ENCODE peak calls at places on chromosomes 6 and 20, in eight cellular contexts. One of them, this sample, is unnamed.

GRCh38 chr6:35425284-35425683 is 26.9 kb upstream of the FANCE start:
- DNase-seq in CD8-positive, alpha-beta T cell: no peak
- DNase-seq in hepatocyte: no peak
- DNase-seq in cardiac muscle cell: no peak
- DNase-seq in mesendoderm: no peak
- DNase-seq in stomach: no peak
- DNase-seq in keratinocyte: no peak
- DNase-seq in MG63: peak; percentile 66
- DNase-seq in this sample: peak; percentile 91

GRCh38 chr20:16158976-16159286 is 414.3 kb downstream of the KIF16B start:
- DNase-seq in hepatocyte: no peak
- DNase-seq in keratinocyte: no peak
- DNase-seq in CD8-positive, alpha-beta T cell: no peak
- DNase-seq in MG63: no peak
- DNase-seq in stomach: no peak
- DNase-seq in cardiac muscle cell: no peak
- DNase-seq in mesendoderm: no peak
- DNase-seq in this sample: no peak

GRCh38 chr20:62614961-62615680 is 27.2 kb upstream of the SLCO4A1 start:
- DNase-seq in MG63: no peak
- DNase-seq in mesendoderm: no peak
- DNase-seq in keratinocyte: no peak
- DNase-seq in hepatocyte: no peak
- DNase-seq in cardiac muscle cell: no peak
- DNase-seq in stomach: no peak
- DNase-seq in CD8-positive, alpha-beta T cell: no peak
- DNase-seq in this sample: no peak

GRCh38 chr6:109340811-109341210 is 41.5 kb downstream of the CD164 start:
- DNase-seq in hepatocyte: no peak
- DNase-seq in MG63: no peak
- DNase-seq in cardiac muscle cell: no peak
- DNase-seq in keratinocyte: no peak
- DNase-seq in CD8-positive, alpha-beta T cell: no peak
- DNase-seq in mesendoderm: no peak
- DNase-seq in stomach: no peak
- DNase-seq in this sample: no peak

GRCh38 chr20:11935754-11936551 is 18.3 kb downstream of the BTBD3 start:
- DNase-seq in mesendoderm: peak; percentile 15
- DNase-seq in MG63: no peak
- DNase-seq in cardiac muscle cell: no peak
- DNase-seq in keratinocyte: no peak
- DNase-seq in stomach: no peak
- DNase-seq in hepatocyte: no peak
- DNase-seq in CD8-positive, alpha-beta T cell: no peak
- DNase-seq in this sample: no peak

GRCh38 chr20:62740286-62741141 is 31.9 kb downstream of the NTSR1 start:
- DNase-seq in keratinocyte: peak; percentile 86
- DNase-seq in stomach: peak; percentile 39
- DNase-seq in CD8-positive, alpha-beta T cell: peak; percentile 84
- DNase-seq in MG63: peak; percentile 92
- DNase-seq in mesendoderm: no peak
- DNase-seq in hepatocyte: peak; percentile 51
- DNase-seq in cardiac muscle cell: no peak
- DNase-seq in this sample: peak; percentile 89

GRCh38 chr6:53673138-53673801 is 7.7 kb upstream of the KLHL31 start:
- DNase-seq in MG63: peak; percentile 49
- DNase-seq in mesendoderm: peak; percentile 71
- DNase-seq in CD8-positive, alpha-beta T cell: no peak
- DNase-seq in stomach: no peak
- DNase-seq in cardiac muscle cell: no peak
- DNase-seq in hepatocyte: peak; percentile 24
- DNase-seq in keratinocyte: peak; percentile 26
- DNase-seq in this sample: peak; percentile 86

GRCh38 chr6:1606533-1607235 is 3.0 kb upstream of the FOXC1 start:
- DNase-seq in cardiac muscle cell: no peak
- DNase-seq in CD8-positive, alpha-beta T cell: no peak
- DNase-seq in keratinocyte: no peak
- DNase-seq in stomach: no peak
- DNase-seq in mesendoderm: peak; percentile 85
- DNase-seq in hepatocyte: no peak
- DNase-seq in MG63: no peak
- DNase-seq in this sample: no peak

GRCh38 chr6:84408028-84408427 is 180.6 kb upstream of the CEP162 start:
- DNase-seq in stomach: no peak
- DNase-seq in CD8-positive, alpha-beta T cell: no peak
- DNase-seq in MG63: no peak
- DNase-seq in mesendoderm: no peak
- DNase-seq in keratinocyte: no peak
- DNase-seq in hepatocyte: no peak
- DNase-seq in cardiac muscle cell: no peak
- DNase-seq in this sample: no peak

GRCh38 chr6:159979136-159979874 is 10.4 kb downstream of the IGF2R start:
- DNase-seq in mesendoderm: peak; percentile 83
- DNase-seq in cardiac muscle cell: peak; percentile 42
- DNase-seq in stomach: peak; percentile 37
- DNase-seq in MG63: peak; percentile 54
- DNase-seq in CD8-positive, alpha-beta T cell: peak; percentile 61
- DNase-seq in hepatocyte: no peak
- DNase-seq in keratinocyte: no peak
- DNase-seq in this sample: peak; percentile 48

GRCh38 chr20:19095762-19096161 is 116.7 kb upstream of the SLC24A3 start:
- DNase-seq in cardiac muscle cell: peak; percentile 3
- DNase-seq in keratinocyte: no peak
- DNase-seq in CD8-positive, alpha-beta T cell: no peak
- DNase-seq in hepatocyte: no peak
- DNase-seq in MG63: no peak
- DNase-seq in mesendoderm: peak; percentile 77
- DNase-seq in stomach: no peak
- DNase-seq in this sample: no peak

GRCh38 chr6:44699082-44699481 is 311.6 kb downstream of the CDC5L start:
- DNase-seq in mesendoderm: no peak
- DNase-seq in cardiac muscle cell: no peak
- DNase-seq in keratinocyte: no peak
- DNase-seq in CD8-positive, alpha-beta T cell: no peak
- DNase-seq in stomach: no peak
- DNase-seq in MG63: no peak
- DNase-seq in hepatocyte: no peak
- DNase-seq in this sample: no peak

GRCh38 chr20:44439318-44439717 is 36.4 kb upstream of the TTPAL start:
- DNase-seq in MG63: no peak
- DNase-seq in keratinocyte: no peak
- DNase-seq in hepatocyte: no peak
- DNase-seq in CD8-positive, alpha-beta T cell: no peak
- DNase-seq in stomach: no peak
- DNase-seq in mesendoderm: no peak
- DNase-seq in cardiac muscle cell: no peak
- DNase-seq in this sample: no peak

GRCh38 chr20:59771506-59772372 is 161.7 kb downstream of the SYCP2 start:
- DNase-seq in MG63: no peak
- DNase-seq in hepatocyte: no peak
- DNase-seq in cardiac muscle cell: no peak
- DNase-seq in CD8-positive, alpha-beta T cell: no peak
- DNase-seq in stomach: no peak
- DNase-seq in keratinocyte: no peak
- DNase-seq in mesendoderm: no peak
- DNase-seq in this sample: no peak

GRCh38 chr6:150033197-150033771 is 8.0 kb upstream of the RAET1L start:
- DNase-seq in cardiac muscle cell: no peak
- DNase-seq in keratinocyte: no peak
- DNase-seq in mesendoderm: no peak
- DNase-seq in hepatocyte: no peak
- DNase-seq in MG63: no peak
- DNase-seq in CD8-positive, alpha-beta T cell: no peak
- DNase-seq in stomach: no peak
- DNase-seq in this sample: no peak

GRCh38 chr6:150037526-150038201 is 12.3 kb upstream of the RAET1L start:
- DNase-seq in CD8-positive, alpha-beta T cell: no peak
- DNase-seq in MG63: no peak
- DNase-seq in cardiac muscle cell: peak; percentile 1
- DNase-seq in mesendoderm: no peak
- DNase-seq in hepatocyte: no peak
- DNase-seq in stomach: no peak
- DNase-seq in keratinocyte: no peak
- DNase-seq in this sample: no peak

GRCh38 chr6:150038202-150038830 is 13.0 kb upstream of the RAET1L start:
- DNase-seq in cardiac muscle cell: no peak
- DNase-seq in CD8-positive, alpha-beta T cell: no peak
- DNase-seq in stomach: no peak
- DNase-seq in keratinocyte: no peak
- DNase-seq in MG63: no peak
- DNase-seq in mesendoderm: peak; percentile 4
- DNase-seq in hepatocyte: no peak
- DNase-seq in this sample: no peak

GRCh38 chr6:150032598-150032997 is 7.3 kb upstream of the RAET1L start:
- DNase-seq in CD8-positive, alpha-beta T cell: no peak
- DNase-seq in keratinocyte: no peak
- DNase-seq in mesendoderm: no peak
- DNase-seq in cardiac muscle cell: no peak
- DNase-seq in hepatocyte: no peak
- DNase-seq in MG63: no peak
- DNase-seq in stomach: no peak
- DNase-seq in this sample: no peak

GRCh38 chr6:150036081-150036480 is 10.7 kb upstream of the RAET1L start:
- DNase-seq in keratinocyte: no peak
- DNase-seq in CD8-positive, alpha-beta T cell: no peak
- DNase-seq in mesendoderm: no peak
- DNase-seq in MG63: no peak
- DNase-seq in cardiac muscle cell: no peak
- DNase-seq in stomach: no peak
- DNase-seq in hepatocyte: no peak
- DNase-seq in this sample: no peak
- H3K27me3 ChIP-seq in keratinocyte: peaks cover 55% of the 10 kb centered on the region
- H3K27me3 ChIP-seq in CD8-positive, alpha-beta T cell: peaks cover 32% of the 10 kb centered on the region
- H3K27me3 ChIP-seq in mesendoderm: peaks cover 44% of the 10 kb centered on the region
- H3K27me3 ChIP-seq in MG63: peaks cover 32% of the 10 kb centered on the region
- H3K27me3 ChIP-seq in cardiac muscle cell: peaks cover 100% of the 10 kb centered on the region
- H3K27me3 ChIP-seq in stomach: peaks cover 61% of the 10 kb centered on the region
- H3K27me3 ChIP-seq in hepatocyte: peaks cover 85% of the 10 kb centered on the region
- H3K27me3 ChIP-seq in this sample: peaks cover 54% of the 10 kb centered on the region

DNA sequence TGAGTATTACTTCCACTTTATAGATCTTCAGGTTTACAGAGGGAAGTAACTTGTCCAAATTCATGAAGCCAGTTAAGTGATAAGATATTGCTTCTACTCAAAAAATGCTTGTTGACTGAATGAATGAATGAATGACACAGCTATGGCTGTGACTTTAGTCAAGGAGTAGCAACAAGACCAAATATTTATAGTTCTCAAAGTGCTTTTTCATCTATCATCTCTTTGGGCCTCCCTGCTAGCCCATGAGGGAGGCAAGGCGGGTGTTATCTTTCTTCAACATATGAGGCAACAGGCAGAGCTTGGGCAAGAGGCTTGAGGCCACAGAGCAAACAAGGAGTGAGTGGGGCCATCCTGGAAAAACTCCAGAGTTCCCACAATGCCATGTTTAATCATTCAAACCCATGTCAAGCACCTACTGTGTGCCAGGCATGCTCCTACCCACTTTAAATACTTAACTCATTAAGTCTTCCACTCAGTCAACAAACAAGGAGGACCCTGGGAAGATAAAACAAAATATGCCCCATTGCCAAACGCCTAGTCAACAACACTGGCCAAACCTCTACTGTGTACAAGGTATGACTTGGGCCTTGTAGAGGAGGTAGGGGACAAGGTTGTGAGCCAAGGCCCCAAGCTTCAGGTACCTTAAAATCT is 15.9 kb downstream of the BCL2L1 start:
- DNase-seq in hepatocyte: peak; percentile 62
- DNase-seq in CD8-positive, alpha-beta T cell: no peak
- DNase-seq in mesendoderm: no peak
- DNase-seq in keratinocyte: no peak
- DNase-seq in stomach: no peak
- DNase-seq in cardiac muscle cell: no peak
- DNase-seq in MG63: no peak
- DNase-seq in this sample: no peak
- H3K36me3 ChIP-seq in hepatocyte: peaks cover 5% of the 10 kb centered on the region
- H3K36me3 ChIP-seq in CD8-positive, alpha-beta T cell: peaks cover 16% of the 10 kb centered on the region
- H3K36me3 ChIP-seq in mesendoderm: no peaks in the 10 kb centered on the region
- H3K36me3 ChIP-seq in keratinocyte: peaks cover 67% of the 10 kb centered on the region
- H3K36me3 ChIP-seq in stomach: peaks cover 45% of the 10 kb centered on the region
- H3K36me3 ChIP-seq in cardiac muscle cell: peaks cover 9% of the 10 kb centered on the region
- H3K36me3 ChIP-seq in MG63: peaks cover 56% of the 10 kb centered on the region
- H3K36me3 ChIP-seq in this sample: peaks cover 40% of the 10 kb centered on the region

GRCh38 chr20:58229198-58229802 is 847 bp upstream of the ANKRD60 start:
- DNase-seq in cardiac muscle cell: no peak
- DNase-seq in stomach: no peak
- DNase-seq in CD8-positive, alpha-beta T cell: no peak
- DNase-seq in hepatocyte: no peak
- DNase-seq in MG63: no peak
- DNase-seq in mesendoderm: peak; percentile 73
- DNase-seq in keratinocyte: no peak
- DNase-seq in this sample: no peak

GRCh38 chr20:58233881-58234528 is 5.6 kb upstream of the ANKRD60 start:
- DNase-seq in hepatocyte: no peak
- DNase-seq in cardiac muscle cell: peak; percentile 43
- DNase-seq in mesendoderm: peak; percentile 62
- DNase-seq in CD8-positive, alpha-beta T cell: peak; percentile 53
- DNase-seq in MG63: peak; percentile 31
- DNase-seq in stomach: no peak
- DNase-seq in keratinocyte: no peak
- DNase-seq in this sample: no peak

GRCh38 chr20:58228484-58229197 is at the start of gene ANKRD60:
- DNase-seq in cardiac muscle cell: peak; percentile 61
- DNase-seq in stomach: no peak
- DNase-seq in keratinocyte: no peak
- DNase-seq in mesendoderm: peak; percentile 74
- DNase-seq in hepatocyte: peak; percentile 55
- DNase-seq in CD8-positive, alpha-beta T cell: no peak
- DNase-seq in MG63: peak; percentile 60
- DNase-seq in this sample: peak; percentile 65

GRCh38 chr20:58233393-58233792 is 4.9 kb upstream of the ANKRD60 start:
- DNase-seq in MG63: no peak
- DNase-seq in CD8-positive, alpha-beta T cell: no peak
- DNase-seq in keratinocyte: no peak
- DNase-seq in hepatocyte: no peak
- DNase-seq in stomach: no peak
- DNase-seq in cardiac muscle cell: no peak
- DNase-seq in mesendoderm: no peak
- DNase-seq in this sample: no peak

DNA sequence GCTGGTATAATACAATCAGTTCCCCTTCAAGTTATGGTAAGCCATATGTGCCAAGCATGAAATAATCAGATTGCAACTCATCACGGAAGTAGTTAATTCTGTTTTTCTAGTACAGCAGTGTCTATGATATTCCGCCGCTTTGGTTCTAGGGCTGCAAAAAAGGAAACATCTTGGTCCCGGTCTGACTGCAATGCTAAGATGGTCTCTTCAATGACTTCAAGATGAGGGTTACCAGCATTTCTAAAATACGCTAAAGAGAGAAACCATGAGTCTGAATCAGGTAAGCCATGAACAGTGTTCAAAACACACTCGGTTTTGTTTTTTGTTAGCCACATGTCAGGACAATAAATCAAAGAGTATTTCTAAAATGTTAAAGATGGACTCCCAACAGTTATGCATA is 3.2 kb upstream of the ANKRD60 start:
- DNase-seq in hepatocyte: no peak
- DNase-seq in keratinocyte: no peak
- DNase-seq in CD8-positive, alpha-beta T cell: no peak
- DNase-seq in stomach: no peak
- DNase-seq in cardiac muscle cell: peak; percentile 71
- DNase-seq in mesendoderm: peak; percentile 53
- DNase-seq in MG63: no peak
- DNase-seq in this sample: no peak
- H3K27me3 ChIP-seq in hepatocyte: peaks cover 54% of the 10 kb centered on the region
- H3K27me3 ChIP-seq in keratinocyte: peaks cover 29% of the 10 kb centered on the region
- H3K27me3 ChIP-seq in CD8-positive, alpha-beta T cell: peaks cover 16% of the 10 kb centered on the region
- H3K27me3 ChIP-seq in stomach: peaks cover 29% of the 10 kb centered on the region
- H3K27me3 ChIP-seq in cardiac muscle cell: peaks cover 43% of the 10 kb centered on the region
- H3K27me3 ChIP-seq in mesendoderm: peaks cover 1% of the 10 kb centered on the region
- H3K27me3 ChIP-seq in MG63: peaks cover 4% of the 10 kb centered on the region
- H3K27me3 ChIP-seq in this sample: peaks cover 5% of the 10 kb centered on the region

GRCh38 chr20:4519530-4519929 is 202.2 kb upstream of the PRND start:
- DNase-seq in keratinocyte: no peak
- DNase-seq in cardiac muscle cell: peak; percentile 45
- DNase-seq in CD8-positive, alpha-beta T cell: no peak
- DNase-seq in mesendoderm: peak; percentile 65
- DNase-seq in stomach: no peak
- DNase-seq in hepatocyte: peak; percentile 41
- DNase-seq in MG63: no peak
- DNase-seq in this sample: no peak
- H3K36me3 ChIP-seq in keratinocyte: no peaks in the 10 kb centered on the region
- H3K36me3 ChIP-seq in cardiac muscle cell: no peaks in the 10 kb centered on the region
- H3K36me3 ChIP-seq in CD8-positive, alpha-beta T cell: no peaks in the 10 kb centered on the region
- H3K36me3 ChIP-seq in mesendoderm: no peaks in the 10 kb centered on the region
- H3K36me3 ChIP-seq in stomach: no peaks in the 10 kb centered on the region
- H3K36me3 ChIP-seq in hepatocyte: no peaks in the 10 kb centered on the region
- H3K36me3 ChIP-seq in MG63: no peaks in the 10 kb centered on the region
- H3K36me3 ChIP-seq in this sample: no peaks in the 10 kb centered on the region

This sample was measured in brain microvascular endothelial cell.